ENCODE peak calls at places on chromosome 1, in four cellular contexts. One of them, this sample, is unnamed.

GRCh38 chr1:30719406-30720270 is 3.7 kb downstream of the MATN1 start:
- DNase-seq in GM12878: peak
- DNase-seq in H1: peak
- DNase-seq in HepG2: no peak
- DNase-seq in this sample: no peak

GRCh38 chr1:227774721-227775665 is 39.8 kb downstream of the SNAP47 start:
- DNase-seq in HepG2: no peak
- DNase-seq in GM12878: no peak
- DNase-seq in H1: no peak
- DNase-seq in this sample: no peak

GRCh38 chr1:246417152-246417812 is 89.8 kb downstream of the SMYD3 start:
- DNase-seq in H1: no peak
- DNase-seq in HepG2: no peak
- DNase-seq in GM12878: no peak
- DNase-seq in this sample: no peak

GRCh38 chr1:207321045-207321789 is at the start of gene CD55:
- DNase-seq in HepG2: peak
- DNase-seq in GM12878: peak
- DNase-seq in H1: peak
- DNase-seq in this sample: peak

GRCh38 chr1:83931658-83932253 is 67.2 kb downstream of the TTLL7 start:
- DNase-seq in H1: no peak
- DNase-seq in GM12878: no peak
- DNase-seq in HepG2: peak
- DNase-seq in this sample: peak

GRCh38 chr1:202433155-202434043 is 84.9 kb downstream of the PPP1R12B start:
- DNase-seq in GM12878: no peak
- DNase-seq in HepG2: peak
- DNase-seq in H1: no peak
- DNase-seq in this sample: no peak

GRCh38 chr1:53719469-53719868 is 19.5 kb downstream of the GLIS1 start:
- DNase-seq in HepG2: no peak
- DNase-seq in H1: no peak
- DNase-seq in GM12878: no peak
- DNase-seq in this sample: no peak

GRCh38 chr1:71916894-71917293 is 365.4 kb downstream of the NEGR1 start:
- DNase-seq in H1: no peak
- DNase-seq in GM12878: no peak
- DNase-seq in HepG2: no peak
- DNase-seq in this sample: no peak

GRCh38 chr1:153919879-153920852 is 2.6 kb downstream of the GATAD2B start:
- DNase-seq in H1: no peak
- DNase-seq in HepG2: no peak
- DNase-seq in GM12878: no peak
- DNase-seq in this sample: peak

GRCh38 chr1:201450721-201451291 is 18.2 kb downstream of the PHLDA3 start:
- DNase-seq in H1: no peak
- DNase-seq in GM12878: no peak
- DNase-seq in HepG2: no peak
- DNase-seq in this sample: peak

GRCh38 chr1:167447521-167448136 is 70.7 kb downstream of the CD247 start:
- DNase-seq in HepG2: no peak
- DNase-seq in H1: no peak
- DNase-seq in GM12878: no peak
- DNase-seq in this sample: no peak

GRCh38 chr1:230031131-230031530 is 35.9 kb upstream of the GALNT2 start:
- DNase-seq in HepG2: no peak
- DNase-seq in GM12878: no peak
- DNase-seq in H1: no peak
- DNase-seq in this sample: no peak

GRCh38 chr1:90959352-90960206 is 62.3 kb downstream of the ZNF644 start:
- DNase-seq in H1: no peak
- DNase-seq in GM12878: no peak
- DNase-seq in HepG2: peak
- DNase-seq in this sample: no peak

GRCh38 chr1:101122452-101123166 is 97.0 kb upstream of the DPH5 start:
- DNase-seq in GM12878: no peak
- DNase-seq in HepG2: no peak
- DNase-seq in H1: no peak
- DNase-seq in this sample: no peak

GRCh38 chr1:53643881-53644390 is 95.0 kb downstream of the GLIS1 start:
- DNase-seq in H1: no peak
- DNase-seq in GM12878: no peak
- DNase-seq in HepG2: no peak
- DNase-seq in this sample: no peak

GRCh38 chr1:117093091-117093534 is 28.4 kb downstream of the TRIM45 start:
- DNase-seq in HepG2: no peak
- DNase-seq in GM12878: no peak
- DNase-seq in H1: peak
- DNase-seq in this sample: no peak

GRCh38 chr1:76635784-76636183 is 231.5 kb upstream of the ST6GALNAC5 start:
- DNase-seq in HepG2: no peak
- DNase-seq in GM12878: no peak
- DNase-seq in H1: no peak
- DNase-seq in this sample: no peak

GRCh38 chr1:54668567-54668966 is 27.0 kb downstream of the MROH7 start:
- DNase-seq in GM12878: no peak
- DNase-seq in H1: no peak
- DNase-seq in HepG2: no peak
- DNase-seq in this sample: no peak

GRCh38 chr1:2257245-2257627 is 29.1 kb downstream of the SKI start:
- DNase-seq in GM12878: no peak
- DNase-seq in H1: no peak
- DNase-seq in HepG2: no peak
- DNase-seq in this sample: no peak

GRCh38 chr1:223444411-223444810 is 51.2 kb downstream of the CCDC185 start:
- DNase-seq in H1: no peak
- DNase-seq in HepG2: peak
- DNase-seq in GM12878: no peak
- DNase-seq in this sample: no peak

GRCh38 chr1:99062192-99062591 is 57.5 kb upstream of the PLPPR5 start:
- DNase-seq in H1: no peak
- DNase-seq in GM12878: no peak
- DNase-seq in HepG2: no peak
- DNase-seq in this sample: no peak

DNA sequence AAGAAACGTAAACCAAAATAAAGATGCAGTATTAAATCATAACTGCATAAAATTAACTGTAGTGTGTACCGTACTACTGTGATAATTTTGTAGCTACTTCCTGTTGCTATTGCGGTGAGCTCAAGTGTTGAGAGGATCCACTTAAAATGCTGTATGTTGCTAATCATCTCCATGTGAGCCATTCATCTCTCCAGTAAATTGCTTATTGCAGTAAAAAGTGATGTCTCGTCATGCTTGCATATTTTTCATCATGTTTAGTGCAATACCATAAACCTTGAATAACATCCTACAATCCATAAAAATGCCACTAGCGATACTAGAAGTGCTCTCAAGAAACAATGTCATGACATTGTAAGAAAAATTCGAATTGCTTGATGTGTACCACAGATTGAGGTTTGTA is 66.3 kb downstream of the RAVER2 start:
- DNase-seq in H1: no peak
- DNase-seq in HepG2: no peak
- DNase-seq in GM12878: no peak
- DNase-seq in this sample: no peak
- TF ChIP-seq SP1 in H1: no peak
- TF ChIP-seq SP1 in HepG2: no peak
- TF ChIP-seq SP1 in GM12878: no peak
- TF ChIP-seq SP1 in this sample: no peak

GRCh38 chr1:35640380-35641232 is 720 bp downstream of the PSMB2 start:
- DNase-seq in H1: no peak
- DNase-seq in GM12878: no peak
- DNase-seq in HepG2: no peak
- DNase-seq in this sample: no peak

GRCh38 chr1:35633526-35633925 is 7.8 kb downstream of the PSMB2 start:
- DNase-seq in GM12878: no peak
- DNase-seq in HepG2: no peak
- DNase-seq in H1: no peak
- DNase-seq in this sample: no peak

GRCh38 chr1:35641233-35641866 is at the start of gene PSMB2:
- DNase-seq in H1: peak
- DNase-seq in HepG2: peak
- DNase-seq in GM12878: peak
- DNase-seq in this sample: peak

GRCh38 chr1:35642472-35642955 is 1.2 kb upstream of the PSMB2 start:
- DNase-seq in H1: no peak
- DNase-seq in HepG2: no peak
- DNase-seq in GM12878: no peak
- DNase-seq in this sample: no peak

GRCh38 chr1:35637401-35637809 is 3.9 kb downstream of the PSMB2 start:
- DNase-seq in GM12878: peak
- DNase-seq in H1: no peak
- DNase-seq in HepG2: peak
- DNase-seq in this sample: no peak
- TF ChIP-seq SUZ12 in GM12878: no peak
- TF ChIP-seq SUZ12 in H1: no peak
- TF ChIP-seq SUZ12 in HepG2: no peak
- TF ChIP-seq SUZ12 in this sample: no peak

GRCh38 chr1:9039761-9040658 is 13.8 kb upstream of the SLC2A7 start:
- DNase-seq in H1: no peak
- DNase-seq in GM12878: no peak
- DNase-seq in HepG2: no peak
- DNase-seq in this sample: no peak
- TF ChIP-seq SP1 in H1: no peak
- TF ChIP-seq SP1 in GM12878: no peak
- TF ChIP-seq SP1 in HepG2: no peak
- TF ChIP-seq SP1 in this sample: no peak

DNA sequence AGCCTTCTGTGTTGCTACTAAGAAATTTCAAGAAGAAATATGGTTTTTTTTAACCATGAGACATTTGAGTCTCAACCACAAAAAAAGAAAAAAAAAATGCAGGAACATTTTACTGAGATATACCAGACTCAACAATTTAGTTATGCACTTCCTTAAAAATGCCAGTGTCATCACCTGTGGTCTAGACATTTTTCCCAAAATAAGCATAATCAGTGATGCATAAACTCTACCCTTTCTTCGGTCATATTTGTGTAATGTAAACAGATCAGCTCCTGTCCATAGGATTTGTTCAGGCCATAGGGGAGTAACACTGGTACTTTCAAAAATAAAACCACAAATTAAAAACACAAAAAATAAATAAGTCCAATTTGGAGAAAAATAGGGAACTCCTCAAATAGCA is 122.6 kb upstream of the TNFSF4 start:
- DNase-seq in HepG2: no peak
- DNase-seq in H1: no peak
- DNase-seq in GM12878: no peak
- DNase-seq in this sample: no peak
- TF ChIP-seq SUZ12 in HepG2: no peak
- TF ChIP-seq SUZ12 in H1: no peak
- TF ChIP-seq SUZ12 in GM12878: no peak
- TF ChIP-seq SUZ12 in this sample: no peak

GRCh38 chr1:45895406-45895805 is 92.0 kb downstream of the MAST2 start:
- DNase-seq in H1: no peak
- DNase-seq in HepG2: no peak
- DNase-seq in GM12878: no peak
- DNase-seq in this sample: no peak
- TF ChIP-seq SP1 in H1: no peak
- TF ChIP-seq SP1 in HepG2: no peak
- TF ChIP-seq SP1 in GM12878: no peak
- TF ChIP-seq SP1 in this sample: no peak